ENCODE peak calls at places on chromosome 18, in six cellular contexts. One of them, this sample, is unnamed.

GRCh38 chr18:66603941-66604627 is at the start of gene CDH19:
- DNase-seq in GM12878: no peak
- DNase-seq in SK-N-SH: no peak
- DNase-seq in H1: no peak
- DNase-seq in HepG2: peak; percentile 0
- DNase-seq in K562: no peak
- DNase-seq in this sample: no peak

GRCh38 chr18:32470136-32470712 is 458 bp downstream of the GAREM1 start:
- DNase-seq in GM12878: no peak
- DNase-seq in SK-N-SH: no peak
- DNase-seq in H1: no peak
- DNase-seq in HepG2: no peak
- DNase-seq in K562: peak; percentile 17
- DNase-seq in this sample: peak; percentile 28

GRCh38 chr18:79275992-79276391 is 119.7 kb upstream of the NFATC1 start:
- DNase-seq in GM12878: peak; percentile 37
- DNase-seq in SK-N-SH: no peak
- DNase-seq in H1: no peak
- DNase-seq in HepG2: no peak
- DNase-seq in K562: no peak
- DNase-seq in this sample: no peak

GRCh38 chr18:77015176-77015575 is 117.4 kb downstream of the MBP start:
- DNase-seq in GM12878: no peak
- DNase-seq in SK-N-SH: no peak
- DNase-seq in H1: no peak
- DNase-seq in HepG2: no peak
- DNase-seq in K562: no peak
- DNase-seq in this sample: no peak

GRCh38 chr18:33062834-33063364 is 290.1 kb upstream of the KLHL14 start:
- DNase-seq in GM12878: no peak
- DNase-seq in SK-N-SH: peak; percentile 9
- DNase-seq in H1: no peak
- DNase-seq in HepG2: no peak
- DNase-seq in K562: no peak
- DNase-seq in this sample: no peak

GRCh38 chr18:25005602-25006375 is 346.2 kb downstream of the ZNF521 start:
- DNase-seq in GM12878: no peak
- DNase-seq in SK-N-SH: no peak
- DNase-seq in H1: no peak
- DNase-seq in HepG2: no peak
- DNase-seq in K562: no peak
- DNase-seq in this sample: no peak

GRCh38 chr18:21598726-21599584 is 1.5 kb downstream of the ESCO1 start:
- DNase-seq in GM12878: no peak
- DNase-seq in SK-N-SH: no peak
- DNase-seq in H1: no peak
- DNase-seq in HepG2: peak; percentile 71
- DNase-seq in K562: peak; percentile 81
- DNase-seq in this sample: peak; percentile 56

GRCh38 chr18:8938817-8939216 is 163.7 kb upstream of the NDUFV2 start:
- DNase-seq in GM12878: no peak
- DNase-seq in SK-N-SH: no peak
- DNase-seq in H1: no peak
- DNase-seq in HepG2: no peak
- DNase-seq in K562: peak; percentile 61
- DNase-seq in this sample: no peak

GRCh38 chr18:46378126-46378863 is 274.1 kb downstream of the HAUS1 start:
- DNase-seq in GM12878: no peak
- DNase-seq in SK-N-SH: no peak
- DNase-seq in H1: no peak
- DNase-seq in HepG2: no peak
- DNase-seq in K562: no peak
- DNase-seq in this sample: no peak

GRCh38 chr18:68519341-68519740 is 195.6 kb downstream of the TMX3 start:
- DNase-seq in GM12878: no peak
- DNase-seq in SK-N-SH: no peak
- DNase-seq in H1: no peak
- DNase-seq in HepG2: no peak
- DNase-seq in K562: no peak
- DNase-seq in this sample: no peak

GRCh38 chr18:9743200-9744016 is 35.3 kb downstream of the RAB31 start:
- DNase-seq in GM12878: no peak
- DNase-seq in SK-N-SH: no peak
- DNase-seq in H1: peak; percentile 49
- DNase-seq in HepG2: peak; percentile 54
- DNase-seq in K562: peak; percentile 92
- DNase-seq in this sample: peak; percentile 73

GRCh38 chr18:32289480-32290075 is 99.7 kb downstream of the MEP1B start:
- DNase-seq in GM12878: no peak
- DNase-seq in SK-N-SH: peak; percentile 70
- DNase-seq in H1: no peak
- DNase-seq in HepG2: peak; percentile 66
- DNase-seq in K562: peak; percentile 53
- DNase-seq in this sample: peak; percentile 58

GRCh38 chr18:50836521-50836957 is 16.7 kb upstream of the MRO start:
- DNase-seq in GM12878: peak; percentile 32
- DNase-seq in SK-N-SH: no peak
- DNase-seq in H1: no peak
- DNase-seq in HepG2: no peak
- DNase-seq in K562: no peak
- DNase-seq in this sample: peak; percentile 48

GRCh38 chr18:22032392-22032961 is 136.9 kb upstream of the GATA6 start:
- DNase-seq in GM12878: peak; percentile 4
- DNase-seq in SK-N-SH: no peak
- DNase-seq in H1: no peak
- DNase-seq in HepG2: peak; percentile 79
- DNase-seq in K562: no peak
- DNase-seq in this sample: peak; percentile 81

GRCh38 chr18:41660654-41661053 is 294.4 kb upstream of the PIK3C3 start:
- DNase-seq in GM12878: no peak
- DNase-seq in SK-N-SH: no peak
- DNase-seq in H1: no peak
- DNase-seq in HepG2: no peak
- DNase-seq in K562: no peak
- DNase-seq in this sample: no peak

GRCh38 chr18:21210278-21210677 is 31.8 kb upstream of the GREB1L start:
- DNase-seq in GM12878: no peak
- DNase-seq in SK-N-SH: no peak
- DNase-seq in H1: no peak
- DNase-seq in HepG2: no peak
- DNase-seq in K562: no peak
- DNase-seq in this sample: no peak

GRCh38 chr18:38369772-38370690 is 804.4 kb upstream of the CELF4 start:
- DNase-seq in GM12878: peak; percentile 12
- DNase-seq in SK-N-SH: no peak
- DNase-seq in H1: no peak
- DNase-seq in HepG2: no peak
- DNase-seq in K562: no peak
- DNase-seq in this sample: no peak

GRCh38 chr18:77124452-77124922 is 8.1 kb downstream of the MBP start:
- DNase-seq in GM12878: peak; percentile 69
- DNase-seq in SK-N-SH: no peak
- DNase-seq in H1: no peak
- DNase-seq in HepG2: no peak
- DNase-seq in K562: no peak
- DNase-seq in this sample: no peak

GRCh38 chr18:35876243-35876642 is 96.2 kb upstream of the RMP24 start:
- DNase-seq in GM12878: no peak
- DNase-seq in SK-N-SH: peak; percentile 12
- DNase-seq in H1: no peak
- DNase-seq in HepG2: no peak
- DNase-seq in K562: no peak
- DNase-seq in this sample: no peak

GRCh38 chr18:76496200-76496890 is 1.3 kb upstream of the ZNF516 start:
- DNase-seq in GM12878: no peak
- DNase-seq in SK-N-SH: peak; percentile 67
- DNase-seq in H1: no peak
- DNase-seq in HepG2: peak; percentile 22
- DNase-seq in K562: peak; percentile 33
- DNase-seq in this sample: no peak

GRCh38 chr18:53457068-53457467 is 767.4 kb downstream of the MBD2 start:
- DNase-seq in GM12878: no peak
- DNase-seq in SK-N-SH: no peak
- DNase-seq in H1: no peak
- DNase-seq in HepG2: no peak
- DNase-seq in K562: no peak
- DNase-seq in this sample: no peak

GRCh38 chr18:28176933-28177827 is at the start of gene CDH2:
- DNase-seq in GM12878: no peak
- DNase-seq in SK-N-SH: peak; percentile 92
- DNase-seq in H1: peak; percentile 60
- DNase-seq in HepG2: peak; percentile 77
- DNase-seq in K562: no peak
- DNase-seq in this sample: peak; percentile 86

GRCh38 chr18:76620326-76620813 is 125.3 kb upstream of the ZNF516 start:
- DNase-seq in GM12878: peak; percentile 9
- DNase-seq in SK-N-SH: no peak
- DNase-seq in H1: no peak
- DNase-seq in HepG2: no peak
- DNase-seq in K562: peak; percentile 20
- DNase-seq in this sample: no peak

GRCh38 chr18:10101293-10101701 is 187.5 kb downstream of the VAPA start:
- DNase-seq in GM12878: no peak
- DNase-seq in SK-N-SH: no peak
- DNase-seq in H1: peak; percentile 19
- DNase-seq in HepG2: no peak
- DNase-seq in K562: no peak
- DNase-seq in this sample: no peak

GRCh38 chr18:80171190-80171872 is 62.3 kb downstream of the ADNP2 start:
- DNase-seq in GM12878: no peak
- DNase-seq in SK-N-SH: peak; percentile 81
- DNase-seq in H1: no peak
- DNase-seq in HepG2: no peak
- DNase-seq in K562: peak; percentile 55
- DNase-seq in this sample: peak; percentile 42

DNA sequence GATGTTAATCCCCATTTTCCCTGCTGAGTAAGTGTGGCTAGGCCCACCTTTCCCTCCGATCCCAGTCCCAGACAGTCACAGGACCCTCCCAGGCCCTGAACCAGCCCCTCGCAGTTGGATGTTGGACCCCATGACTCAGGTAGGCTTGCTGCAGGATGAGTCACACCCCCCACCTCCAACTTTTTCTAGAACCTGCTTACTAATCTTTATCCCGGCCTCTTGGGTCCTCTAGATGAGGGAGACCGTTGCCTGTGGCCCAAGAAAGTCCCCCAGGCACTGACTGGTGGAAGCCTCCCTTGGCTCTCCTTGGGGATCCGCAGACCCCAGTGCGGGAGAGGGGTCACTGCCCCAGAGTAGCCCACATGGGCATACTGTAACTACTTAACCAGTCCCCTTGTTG is 98.5 kb downstream of the SMAD7 start:
- DNase-seq in GM12878: no peak
- DNase-seq in SK-N-SH: no peak
- DNase-seq in H1: no peak
- DNase-seq in HepG2: no peak
- DNase-seq in K562: no peak
- DNase-seq in this sample: no peak
- TF ChIP-seq CHD2 in GM12878: no peak
- TF ChIP-seq CHD2 in SK-N-SH: no peak
- TF ChIP-seq CHD2 in H1: no peak
- TF ChIP-seq CHD2 in HepG2: no peak
- TF ChIP-seq CHD2 in K562: no peak
- TF ChIP-seq CHD2 in this sample: no peak

DNA sequence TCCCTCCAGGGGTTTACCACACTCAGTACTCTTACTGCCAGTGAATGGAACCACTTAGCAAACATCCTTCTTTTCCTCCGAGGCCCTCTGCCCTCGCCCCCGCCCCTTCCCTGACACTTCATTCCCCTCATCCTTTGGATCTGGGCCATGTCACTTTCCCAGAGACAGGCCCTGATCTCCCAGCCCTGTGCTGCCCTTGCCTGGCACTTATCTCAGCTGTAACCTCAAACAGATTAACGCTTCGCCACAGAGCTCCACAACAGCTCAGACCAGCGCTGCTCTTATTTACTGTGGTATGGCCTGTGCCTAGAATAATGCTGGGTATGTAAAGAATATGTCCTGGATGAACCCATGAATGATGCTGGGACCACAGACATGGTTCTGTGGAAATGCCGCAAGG is 159.1 kb upstream of the TMEM200C start:
- DNase-seq in GM12878: no peak
- DNase-seq in SK-N-SH: peak; percentile 46
- DNase-seq in H1: no peak
- DNase-seq in HepG2: no peak
- DNase-seq in K562: no peak
- DNase-seq in this sample: no peak
- TF ChIP-seq CHD2 in GM12878: no peak
- TF ChIP-seq CHD2 in SK-N-SH: no peak
- TF ChIP-seq CHD2 in H1: no peak
- TF ChIP-seq CHD2 in HepG2: no peak
- TF ChIP-seq CHD2 in K562: no peak
- TF ChIP-seq CHD2 in this sample: no peak

DNA sequence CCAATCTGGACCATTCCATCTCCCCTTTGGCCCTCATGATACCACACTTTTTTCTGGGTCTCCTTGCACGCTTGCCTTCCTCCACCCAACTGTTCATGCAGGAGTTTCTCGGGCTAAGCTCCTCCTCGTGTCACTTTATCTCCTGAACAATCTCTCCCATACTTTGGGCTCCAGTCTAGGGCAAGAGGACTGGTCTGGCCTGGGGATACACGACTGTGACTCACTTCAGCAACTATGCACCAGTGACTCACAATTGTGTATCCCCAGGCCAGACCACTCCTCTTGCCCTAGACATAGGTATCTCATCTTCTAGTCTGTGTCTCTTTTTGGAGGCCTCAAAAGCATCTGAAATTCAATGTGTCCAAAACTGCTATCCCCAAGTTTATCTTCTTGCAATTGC is 149.4 kb upstream of the PTPRM start:
- DNase-seq in GM12878: no peak
- DNase-seq in SK-N-SH: no peak
- DNase-seq in H1: no peak
- DNase-seq in HepG2: no peak
- DNase-seq in K562: no peak
- DNase-seq in this sample: peak; percentile 64
- TF ChIP-seq CHD2 in GM12878: no peak
- TF ChIP-seq CHD2 in SK-N-SH: no peak
- TF ChIP-seq CHD2 in H1: no peak
- TF ChIP-seq CHD2 in HepG2: no peak
- TF ChIP-seq CHD2 in K562: no peak
- TF ChIP-seq CHD2 in this sample: no peak

DNA sequence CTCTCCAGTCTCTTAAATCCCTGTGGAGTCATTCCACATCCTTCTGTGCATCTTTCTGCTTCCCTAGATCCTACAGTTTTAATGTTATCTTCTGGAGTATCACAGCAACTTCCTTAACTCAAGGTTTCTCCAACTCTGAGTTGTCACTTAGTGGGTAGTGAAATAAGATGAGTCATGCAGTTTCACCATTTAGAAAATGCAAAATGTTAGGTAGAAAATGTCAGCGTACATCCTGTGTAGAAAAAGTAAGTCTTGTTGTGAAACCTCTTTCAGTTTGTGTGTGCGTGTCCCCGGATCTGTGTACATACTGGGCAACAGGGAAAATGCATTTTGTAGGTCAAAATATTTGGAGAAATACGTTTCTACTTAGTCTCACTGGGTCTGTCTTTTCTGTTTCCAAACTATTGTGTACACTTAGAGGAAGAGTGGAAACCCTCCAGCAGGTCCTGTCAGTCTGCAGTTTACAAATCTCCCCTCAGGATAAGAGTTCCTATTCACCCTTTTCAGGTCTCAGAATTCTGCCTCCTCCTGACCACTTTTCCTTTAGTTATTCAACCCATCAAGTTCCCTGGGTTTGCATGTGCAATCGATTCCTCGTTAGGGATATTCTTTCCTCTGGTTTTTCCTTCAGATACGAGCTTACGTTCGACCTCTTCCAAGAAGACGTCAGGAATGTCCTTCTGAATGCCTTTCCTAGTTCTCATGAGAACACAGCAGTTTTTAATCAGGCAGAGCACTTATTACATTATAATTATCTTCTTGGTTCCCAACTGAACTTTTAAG is 154.8 kb downstream of the TGIF1 start:
- DNase-seq in GM12878: peak; percentile 80
- DNase-seq in SK-N-SH: no peak
- DNase-seq in H1: no peak
- DNase-seq in HepG2: peak; percentile 93
- DNase-seq in K562: peak; percentile 77
- DNase-seq in this sample: peak; percentile 94
- TF ChIP-seq CHD2 in GM12878: no peak
- TF ChIP-seq CHD2 in SK-N-SH: no peak
- TF ChIP-seq CHD2 in H1: no peak
- TF ChIP-seq CHD2 in HepG2: no peak
- TF ChIP-seq CHD2 in K562: no peak
- TF ChIP-seq CHD2 in this sample: no peak